ENCODE peak calls at places on chromosomes 1 and 21, in four cellular contexts. L, A, X and B are unnamed samples.

GRCh38 chr1:46396429-46397398 is 2.6 kb downstream of the FAAH start:
- DNase-seq in L (no peak), A (no peak), X (no peak), B (no peak)

GRCh38 chr1:55931272-55931940 is 648.0 kb downstream of the PLPP3 start:
- DNase-seq in L (peak), A (no peak), X (no peak), B (no peak)

GRCh38 chr1:6989506-6990159 is 204.4 kb downstream of the CAMTA1 start:
- DNase-seq in L (no peak), A (no peak), X (no peak), B (no peak)

GRCh38 chr1:116847688-116848531 is 61.8 kb upstream of the PTGFRN start:
- DNase-seq in L (peak), A (no peak), X (no peak), B (peak)

GRCh38 chr1:205496661-205497060 is 7.8 kb upstream of the CDK18 start:
- DNase-seq in L (no peak), A (no peak), X (no peak), B (no peak)

GRCh38 chr1:206908038-206908437 is 10.8 kb downstream of the IL24 start:
- DNase-seq in L (no peak), A (no peak), X (no peak), B (no peak)

GRCh38 chr1:18878538-18879220 is 19.2 kb upstream of the TAS1R2 start:
- DNase-seq in L (no peak), A (no peak), X (no peak), B (no peak)

GRCh38 chr1:232333419-232333767 is 296.5 kb downstream of the SIPA1L2 start:
- DNase-seq in L (no peak), A (no peak), X (no peak), B (no peak)

GRCh38 chr1:155004352-155005075 is 1.9 kb downstream of the ZBTB7B start:
- DNase-seq in L (no peak), A (peak), X (no peak), B (no peak)

GRCh38 chr1:170910273-170910672 is 25.1 kb upstream of the MROH9 start:
- DNase-seq in L (no peak), A (no peak), X (no peak), B (no peak)

GRCh38 chr21:45596704-45597318 is 46.7 kb upstream of the PCBP3 start:
- DNase-seq in L (peak), A (peak), X (peak), B (peak)

GRCh38 chr1:113197662-113198330 is 124.8 kb downstream of the LRIG2 start:
- DNase-seq in L (no peak), A (no peak), X (no peak), B (no peak)

GRCh38 chr1:77473690-77474089 is 191.9 kb downstream of the AK5 start:
- DNase-seq in L (no peak), A (no peak), X (no peak), B (no peak)

GRCh38 chr1:24441996-24442668 is 26.5 kb downstream of the NIPAL3 start:
- DNase-seq in L (no peak), A (no peak), X (no peak), B (no peak)

GRCh38 chr1:168643152-168643551 is 66.7 kb downstream of the XCL1 start:
- DNase-seq in L (no peak), A (no peak), X (no peak), B (no peak)

GRCh38 chr1:53162621-53163020 is 20.2 kb upstream of the SLC1A7 start:
- DNase-seq in L (no peak), A (no peak), X (no peak), B (no peak)

GRCh38 chr1:153588482-153588881 is 22.8 kb upstream of the S100A2 start:
- DNase-seq in L (no peak), A (no peak), X (no peak), B (no peak)

GRCh38 chr1:31757989-31758388 is 6.2 kb downstream of the ADGRB2 start:
- DNase-seq in L (no peak), A (no peak), X (no peak), B (no peak)

GRCh38 chr1:159949123-159949522 is 3.7 kb upstream of the IGSF9 start:
- DNase-seq in L (no peak), A (peak), X (no peak), B (no peak)

GRCh38 chr1:215665212-215665611 is 98.1 kb downstream of the KCTD3 start:
- DNase-seq in L (no peak), A (no peak), X (no peak), B (no peak)

GRCh38 chr1:207833381-207833780 is 77.5 kb downstream of the CD34 start:
- DNase-seq in L (no peak), A (no peak), X (no peak), B (no peak)

GRCh38 chr21:46071082-46071481 is 26.8 kb upstream of the COL6A2 start:
- DNase-seq in L (no peak), A (peak), X (no peak), B (no peak)

GRCh38 chr1:208466054-208466590 is 221.9 kb upstream of the PLXNA2 start:
- DNase-seq in L (no peak), A (no peak), X (no peak), B (no peak)

GRCh38 chr1:40313329-40313957 is 3.6 kb downstream of the COL9A2 start:
- DNase-seq in L (no peak), A (no peak), X (no peak), B (no peak)

GRCh38 chr1:113592223-113592622 is 167.1 kb downstream of the PHTF1 start:
- DNase-seq in L (no peak), A (no peak), X (no peak), B (no peak)

GRCh38 chr1:43550598-43551246 is 20.0 kb downstream of the PTPRF start:
- DNase-seq in L (no peak), A (no peak), X (no peak), B (no peak)

GRCh38 chr1:43551396-43551888 is 20.8 kb downstream of the PTPRF start:
- DNase-seq in L (no peak), A (no peak), X (no peak), B (no peak)

GRCh38 chr1:43548285-43549271 is 17.9 kb downstream of the PTPRF start:
- DNase-seq in L (no peak), A (no peak), X (no peak), B (no peak)

GRCh38 chr1:43552059-43552742 is 21.5 kb downstream of the PTPRF start:
- DNase-seq in L (no peak), A (no peak), X (no peak), B (no peak)

GRCh38 chr1:43549921-43550597 is 19.4 kb downstream of the PTPRF start:
- DNase-seq in L (peak), A (peak), X (no peak), B (no peak)
- H3K27ac ChIP-seq in L (no peak), A (peak), X (no peak), B (no peak)

DNA sequence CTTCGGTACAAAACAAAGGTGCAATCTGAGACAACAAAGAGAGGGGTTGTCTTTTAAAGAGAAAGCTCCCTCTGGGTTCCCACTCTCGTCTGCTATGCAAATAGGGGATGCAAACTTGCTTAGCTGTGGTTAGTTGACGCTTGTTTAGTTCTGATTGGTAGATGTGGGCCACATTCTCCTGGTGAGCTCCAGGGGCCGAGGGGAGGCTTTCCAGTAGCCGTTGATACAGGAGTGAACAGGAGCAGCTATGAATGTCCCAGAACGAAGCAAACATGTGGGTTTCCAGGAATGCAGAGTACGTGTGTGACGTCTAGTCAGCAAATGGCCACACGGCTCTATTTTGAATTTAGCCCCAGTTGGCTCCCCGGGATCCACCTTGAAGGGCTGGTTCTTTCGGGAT is 14.7 kb downstream of the TFF2 start:
- DNase-seq in L (no peak), A (peak), X (no peak), B (no peak)
- H3K27ac ChIP-seq in L (no peak), A (peak), X (no peak), B (no peak)

DNA sequence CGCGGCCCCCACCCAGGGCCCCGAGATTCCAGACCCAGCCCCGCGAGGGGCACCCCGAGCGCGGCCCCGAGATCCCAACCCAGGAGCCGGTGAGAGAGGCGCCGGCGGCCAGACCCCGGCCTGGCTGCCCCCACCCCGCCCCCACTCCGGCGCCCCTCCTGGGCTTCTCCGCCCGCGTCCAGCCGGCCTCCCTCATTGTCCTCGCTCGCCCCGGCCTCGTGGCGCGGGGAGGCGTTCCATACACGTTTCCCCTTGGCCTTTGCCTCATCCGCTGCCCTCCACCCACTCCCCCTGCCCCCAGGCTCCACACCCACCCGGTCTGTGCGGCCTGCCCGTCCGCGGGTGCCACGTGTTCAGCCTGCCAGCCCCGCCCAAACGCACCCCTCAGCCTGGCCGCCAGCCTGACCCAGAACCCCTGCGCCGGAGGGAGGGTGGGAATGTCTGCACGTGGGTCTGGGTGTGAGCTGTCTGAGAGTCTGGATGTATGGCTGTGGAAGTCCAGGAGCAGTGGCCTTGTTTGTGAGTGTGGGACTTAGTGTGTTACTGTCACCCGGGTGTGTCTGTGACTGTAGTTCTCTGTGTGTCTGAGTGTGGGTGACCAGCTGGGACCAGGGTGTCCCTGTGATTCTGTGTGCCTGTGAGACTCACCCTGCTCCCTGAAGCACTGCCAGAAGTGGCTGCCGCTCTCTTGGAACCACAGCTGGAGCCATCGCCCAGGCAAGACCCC is 681 bp downstream of the B4GALT2 start:
- DNase-seq in L (peak), A (no peak), X (no peak), B (peak)
- H3K27ac ChIP-seq in L (peak), A (no peak), X (no peak), B (peak)

GRCh38 chr1:27571439-27572018 is 32.4 kb downstream of the AHDC1 start:
- DNase-seq in L (peak), A (no peak), X (no peak), B (peak)

GRCh38 chr1:27570383-27570755 is 33.6 kb downstream of the AHDC1 start:
- DNase-seq in L (no peak), A (no peak), X (no peak), B (peak)

GRCh38 chr1:27570823-27571222 is 33.1 kb downstream of the AHDC1 start:
- DNase-seq in L (no peak), A (peak), X (no peak), B (no peak)

GRCh38 chr1:27572679-27573426 is 31.1 kb downstream of the AHDC1 start:
- DNase-seq in L (peak), A (no peak), X (no peak), B (peak)

DNA sequence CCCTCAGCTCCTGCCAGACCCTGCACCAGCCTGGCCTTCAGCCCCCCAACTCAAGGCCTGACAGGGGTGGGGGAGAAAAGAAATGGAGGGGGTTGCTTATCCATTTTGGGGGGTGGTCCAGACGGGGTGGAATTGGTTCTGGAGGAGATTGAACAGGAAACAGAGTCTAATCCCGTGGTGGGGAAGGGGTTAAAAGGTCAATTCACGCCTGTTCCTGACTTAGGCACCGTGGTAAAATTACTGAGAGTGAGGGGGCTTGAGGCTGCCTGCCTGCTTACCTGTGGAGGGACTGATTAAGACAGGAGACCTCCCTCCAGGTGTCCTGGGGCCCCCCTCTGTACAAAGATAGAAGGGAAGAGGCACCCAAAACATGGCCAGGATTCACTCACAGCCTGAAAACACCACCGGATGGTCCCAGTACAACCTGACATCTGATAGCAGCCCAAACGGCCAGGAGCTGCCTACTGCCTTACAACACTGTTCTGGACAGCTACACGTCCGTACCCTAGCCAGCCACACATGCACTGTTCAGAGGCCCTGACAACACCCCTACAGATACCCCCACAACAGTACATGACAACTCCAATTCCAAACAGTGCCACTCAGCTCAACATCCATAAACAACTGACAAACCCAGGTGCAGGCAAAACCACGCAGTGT is 31.8 kb downstream of the AHDC1 start:
- DNase-seq in L (no peak), A (no peak), X (no peak), B (peak)
- H3K27ac ChIP-seq in L (peak), A (no peak), X (no peak), B (peak)